ENCODE peak calls at places on chromosomes 4 and X, in six cellular contexts. V is astrocyte, E is GM23248, S is GM12878, F is SK-N-SH, T is IMR-90. Q is an unnamed sample.
A peak's percentile ranks its signal among the peaks of the same experiment; 100 is the strongest.

GRCh38 chr4:56684320-56684719 is 3.2 kb upstream of the HOPX start:
- DNase-seq in V (peak; percentile 20), E (peak; percentile 12), T (peak; percentile 37), S (no peak), F (no peak), Q (peak; percentile 37)

GRCh38 chrX:119075271-119075670 is 2.5 kb downstream of the CT47C1 start:
- DNase-seq in E (no peak), T (no peak), S (no peak), V (no peak), F (no peak), Q (no peak)

GRCh38 chrX:34875204-34875603 is 67.4 kb upstream of the FAM47B start:
- DNase-seq in S (no peak), T (peak; percentile 75), F (no peak), E (peak; percentile 61), V (peak; percentile 63), Q (peak; percentile 73)

GRCh38 chrX:18920566-18920965 is 63.3 kb downstream of the PHKA2 start:
- DNase-seq in V (no peak), E (no peak), F (no peak), S (no peak), T (no peak), Q (no peak)

GRCh38 chr4:86838141-86838540 is 11.0 kb downstream of the SLC10A6 start:
- DNase-seq in V (no peak), T (no peak), E (no peak), F (no peak), S (no peak), Q (no peak)

GRCh38 chr4:11566440-11567022 is 137.8 kb upstream of the HS3ST1 start:
- DNase-seq in V (no peak), S (no peak), F (no peak), E (no peak), T (peak; percentile 77), Q (no peak)

GRCh38 chr4:189202182-189202868 is 738.3 kb upstream of the FRG1 start:
- DNase-seq in T (peak; percentile 92), V (peak; percentile 5), E (peak; percentile 82), F (peak; percentile 45), S (no peak), Q (peak; percentile 59)

GRCh38 chr4:139943277-139943676 is 210.7 kb downstream of the MAML3 start:
- DNase-seq in E (no peak), S (no peak), T (no peak), F (no peak), V (peak; percentile 26), Q (no peak)

GRCh38 chr4:113878718-113879117 is 100.7 kb downstream of the ARSJ start:
- DNase-seq in S (no peak), F (peak; percentile 19), E (peak; percentile 39), T (peak; percentile 57), V (peak; percentile 75), Q (peak; percentile 25)

GRCh38 chr4:109022941-109023340 is 260.1 kb upstream of the ETNPPL start:
- DNase-seq in E (no peak), T (peak; percentile 15), F (no peak), S (no peak), V (no peak), Q (no peak)

GRCh38 chr4:101035522-101035921 is 311.8 kb downstream of the PPP3CA start:
- DNase-seq in F (no peak), S (no peak), V (no peak), T (no peak), E (no peak), Q (no peak)

GRCh38 chr4:38782452-38783108 is at the start of gene TLR10:
- DNase-seq in T (peak; percentile 52), E (peak; percentile 69), F (peak; percentile 53), S (peak; percentile 82), V (peak; percentile 17), Q (peak; percentile 30)

GRCh38 chr4:18292411-18292810 is 270.9 kb upstream of the LCORL start:
- DNase-seq in F (no peak), S (no peak), T (no peak), V (no peak), E (no peak), Q (no peak)

GRCh38 chrX:69158166-69159040 is 6.8 kb downstream of the PJA1 start:
- DNase-seq in E (peak; percentile 72), T (peak; percentile 85), V (peak; percentile 61), S (no peak), F (peak; percentile 65), Q (peak; percentile 82)

GRCh38 chr4:176839656-176840055 is 46.9 kb upstream of the VEGFC start:
- DNase-seq in F (no peak), T (no peak), S (no peak), V (no peak), E (peak; percentile 17), Q (peak; percentile 17)

GRCh38 chrX:153639177-153640044 is 7.6 kb upstream of the DUSP9 start:
- DNase-seq in T (no peak), F (no peak), S (no peak), V (no peak), E (no peak), Q (no peak)

GRCh38 chr4:62093735-62094134 is 893.6 kb downstream of the ADGRL3 start:
- DNase-seq in V (no peak), T (no peak), E (no peak), F (no peak), S (no peak), Q (no peak)
- H2AFZ ChIP-seq in V (no peak overlapping the region), T (no peak overlapping the region), E (no peak overlapping the region), F (no peak overlapping the region), S (no peak overlapping the region), Q (no peak overlapping the region)

GRCh38 chr4:1349359-1350168 is 2.6 kb downstream of the UVSSA start:
- DNase-seq in V (no peak), E (no peak), T (no peak), S (no peak), F (no peak), Q (no peak)

GRCh38 chr4:1348746-1349145 is 1.7 kb downstream of the UVSSA start:
- DNase-seq in V (no peak), T (no peak), F (no peak), S (no peak), E (no peak), Q (no peak)

GRCh38 chr4:1351854-1352633 is 5.0 kb downstream of the UVSSA start:
- DNase-seq in S (peak; percentile 20), T (peak; percentile 70), E (peak; percentile 87), V (peak; percentile 31), F (peak; percentile 91), Q (peak; percentile 59)

GRCh38 chr4:1348014-1348513 is 1.1 kb downstream of the UVSSA start:
- DNase-seq in S (no peak), T (no peak), E (no peak), V (no peak), F (no peak), Q (no peak)

GRCh38 chr4:1350169-1350520 is 3.1 kb downstream of the UVSSA start:
- DNase-seq in S (no peak), V (no peak), F (no peak), E (no peak), T (no peak), Q (no peak)
- H3K4me2 ChIP-seq in S (no peak overlapping the region), V (no peak overlapping the region), F (no peak overlapping the region), E (no peak overlapping the region), T (no peak overlapping the region), Q (no peak overlapping the region)

GRCh38 chr4:110533590-110533910 is 57.6 kb downstream of the ENPEP start:
- DNase-seq in S (no peak), F (no peak), T (peak; percentile 1), V (no peak), E (no peak), Q (no peak)
- H3K4me3 ChIP-seq in S (no peak overlapping the region), F (no peak overlapping the region), T (no peak overlapping the region), V (peak overlapping the region; percentile 38), E (no peak overlapping the region), Q (no peak overlapping the region)

DNA sequence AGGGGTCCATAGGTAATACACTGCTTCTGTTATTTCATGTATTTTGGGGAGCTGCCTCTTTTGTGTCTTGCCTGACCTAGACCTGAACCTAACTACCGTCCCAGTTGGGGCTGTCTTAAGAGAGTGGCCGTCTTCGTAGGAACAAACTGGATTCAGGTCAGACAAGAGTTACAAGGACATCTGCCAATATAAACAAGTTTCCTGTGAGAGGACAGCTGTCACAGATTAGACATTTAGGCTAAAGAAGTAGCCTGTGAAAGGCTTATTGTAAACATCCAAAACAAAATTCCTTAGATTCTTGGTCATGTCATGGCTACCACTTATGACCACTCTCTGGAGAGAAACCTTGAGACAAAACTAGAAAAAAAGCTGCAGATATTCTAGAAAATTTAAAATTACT is 797.6 kb upstream of the AADAT start:
- DNase-seq in F (no peak), T (no peak), S (no peak), V (no peak), E (no peak), Q (no peak)
- H2AFZ ChIP-seq in F (no peak overlapping the region), T (no peak overlapping the region), S (no peak overlapping the region), V (peak overlapping the region; percentile 16), E (no peak overlapping the region), Q (peak overlapping the region; percentile 1)

DNA sequence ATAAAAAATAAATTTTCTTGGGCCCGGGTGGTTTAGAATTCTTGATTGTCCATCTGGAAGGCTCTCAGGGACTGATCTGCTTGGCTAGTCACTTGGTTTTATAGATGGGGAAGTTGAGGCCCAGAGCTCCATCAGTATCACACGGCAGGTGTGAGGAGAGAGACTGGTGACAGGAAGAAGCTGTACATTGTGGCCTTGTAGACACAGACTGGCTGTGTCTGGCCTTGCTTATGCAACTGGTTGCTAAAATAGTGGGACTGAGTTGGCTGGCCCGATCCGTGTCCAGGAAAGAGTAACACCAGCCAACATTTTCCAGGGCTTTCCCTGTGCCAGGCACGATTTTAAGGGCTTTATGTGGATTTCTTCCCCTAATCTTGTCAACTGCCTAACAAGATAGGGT is 2.8 kb downstream of the TBC1D14 start:
- DNase-seq in T (no peak), E (no peak), V (no peak), S (no peak), F (no peak), Q (no peak)
- H3K4me2 ChIP-seq in T (no peak overlapping the region), E (no peak overlapping the region), V (no peak overlapping the region), S (no peak overlapping the region), F (no peak overlapping the region), Q (no peak overlapping the region)

DNA sequence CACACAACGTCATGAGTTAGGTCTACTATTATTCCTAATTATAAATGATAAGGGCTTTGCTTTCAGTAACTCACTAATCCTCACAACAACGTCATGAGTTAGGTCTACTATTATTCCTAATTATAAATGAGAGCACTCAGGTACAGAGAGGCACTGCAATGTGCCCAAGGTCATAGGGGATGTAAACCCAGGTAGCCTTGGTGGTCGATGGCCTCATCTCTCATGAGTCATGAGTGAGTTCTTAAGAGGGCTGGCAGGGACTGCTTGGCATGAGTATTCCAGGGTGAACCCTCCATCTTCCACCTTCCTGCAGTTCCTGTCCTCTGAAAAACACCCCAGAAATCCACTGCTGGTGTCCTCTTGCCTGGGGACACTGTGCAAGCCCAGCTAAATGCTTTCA is 317.1 kb downstream of the STK32B start:
- DNase-seq in E (no peak), S (no peak), F (no peak), T (no peak), V (no peak), Q (no peak)
- H3K4me3 ChIP-seq in E (no peak overlapping the region), S (no peak overlapping the region), F (no peak overlapping the region), T (no peak overlapping the region), V (no peak overlapping the region), Q (no peak overlapping the region)

GRCh38 chr4:53813991-53814390 is 222.7 kb upstream of the LNX1 start:
- DNase-seq in F (peak; percentile 4), V (no peak), T (peak; percentile 24), E (peak; percentile 1), S (no peak), Q (no peak)

GRCh38 chr4:53818112-53818511 is 226.8 kb upstream of the LNX1 start:
- DNase-seq in T (peak; percentile 47), S (no peak), V (no peak), E (no peak), F (no peak), Q (no peak)

GRCh38 chr4:53821179-53821851 is 230.0 kb upstream of the LNX1 start:
- DNase-seq in T (no peak), E (no peak), V (no peak), S (no peak), F (no peak), Q (no peak)

GRCh38 chr4:53810643-53811042 is 219.4 kb upstream of the LNX1 start:
- DNase-seq in F (no peak), V (no peak), S (no peak), E (no peak), T (no peak), Q (no peak)

GRCh38 chr4:53816561-53816960 is 225.3 kb upstream of the LNX1 start:
- DNase-seq in F (no peak), V (no peak), S (no peak), T (peak; percentile 25), E (no peak), Q (no peak)
- H2AFZ ChIP-seq in F (no peak overlapping the region), V (no peak overlapping the region), S (no peak overlapping the region), T (peak overlapping the region; percentile 84), E (no peak overlapping the region), Q (no peak overlapping the region)